ENCODE peak calls at places on chromosomes 16 and 17, in ten cellular contexts. F is colonic mucosa; I is pancreas; C is cardiac muscle cell; M is endodermal cell; H is adrenal gland; G is retinal pigment epithelial cell; A is CD4-positive, alpha-beta T cell; V is AG09319; X is Calu3. T is an unnamed sample.

GRCh38 chr16:22324787-22325597 is 27.8 kb downstream of the POLR3E start:
- DNase-seq in F (peak; percentile 13), I (no peak), C (no peak), M (peak; percentile 24), H (no peak), G (no peak), A (no peak), V (no peak), X (no peak), T (no peak)

GRCh38 chr17:58328195-58329034 is at the start of gene TSPOAP1:
- DNase-seq in F (no peak), I (no peak), C (no peak), M (peak; percentile 89), H (no peak), G (no peak), A (peak; percentile 58), V (no peak), X (no peak), T (no peak)

GRCh38 chr16:61575617-61576016 is 460.6 kb downstream of the CDH8 start:
- DNase-seq in F (no peak), I (no peak), C (no peak), M (no peak), H (no peak), G (no peak), A (no peak), V (no peak), X (no peak), T (no peak)

GRCh38 chr16:2388875-2389433 is 40.3 kb upstream of the CCNF start:
- DNase-seq in F (peak; percentile 17), I (peak; percentile 90), C (peak; percentile 14), M (no peak), H (no peak), G (no peak), A (no peak), V (no peak), X (peak; percentile 2), T (peak; percentile 84)

GRCh38 chr17:63714550-63715277 is 14.8 kb upstream of the LIMD2 start:
- DNase-seq in F (no peak), I (no peak), C (peak; percentile 29), M (no peak), H (peak; percentile 75), G (no peak), A (no peak), V (no peak), X (no peak), T (peak; percentile 31)

GRCh38 chr17:55641559-55642160 is 81.0 kb downstream of the TMEM100 start:
- DNase-seq in F (peak; percentile 61), I (peak; percentile 36), C (peak; percentile 85), M (peak; percentile 92), H (peak; percentile 66), G (peak; percentile 9), A (no peak), V (peak; percentile 54), X (peak; percentile 44), T (peak; percentile 42)

GRCh38 chr17:80252871-80253270 is 7.8 kb upstream of the RNF213 start:
- DNase-seq in F (peak; percentile 82), I (peak; percentile 81), C (peak; percentile 33), M (peak; percentile 91), H (peak; percentile 79), G (no peak), A (peak; percentile 86), V (no peak), X (peak; percentile 93), T (peak; percentile 6)

GRCh38 chr16:64952177-64952576 is 169.7 kb downstream of the CDH11 start:
- DNase-seq in F (no peak), I (no peak), C (peak; percentile 68), M (no peak), H (no peak), G (no peak), A (no peak), V (peak; percentile 68), X (no peak), T (peak; percentile 94)

GRCh38 chr17:73354423-73355284 is 42.9 kb upstream of the CDC42EP4 start:
- DNase-seq in F (no peak), I (no peak), C (no peak), M (peak; percentile 57), H (no peak), G (no peak), A (no peak), V (no peak), X (no peak), T (no peak)

GRCh38 chr16:56353054-56353921 is 72.1 kb downstream of the AMFR start:
- DNase-seq in F (no peak), I (no peak), C (no peak), M (peak; percentile 31), H (peak; percentile 3), G (no peak), A (no peak), V (no peak), X (no peak), T (no peak)

DNA sequence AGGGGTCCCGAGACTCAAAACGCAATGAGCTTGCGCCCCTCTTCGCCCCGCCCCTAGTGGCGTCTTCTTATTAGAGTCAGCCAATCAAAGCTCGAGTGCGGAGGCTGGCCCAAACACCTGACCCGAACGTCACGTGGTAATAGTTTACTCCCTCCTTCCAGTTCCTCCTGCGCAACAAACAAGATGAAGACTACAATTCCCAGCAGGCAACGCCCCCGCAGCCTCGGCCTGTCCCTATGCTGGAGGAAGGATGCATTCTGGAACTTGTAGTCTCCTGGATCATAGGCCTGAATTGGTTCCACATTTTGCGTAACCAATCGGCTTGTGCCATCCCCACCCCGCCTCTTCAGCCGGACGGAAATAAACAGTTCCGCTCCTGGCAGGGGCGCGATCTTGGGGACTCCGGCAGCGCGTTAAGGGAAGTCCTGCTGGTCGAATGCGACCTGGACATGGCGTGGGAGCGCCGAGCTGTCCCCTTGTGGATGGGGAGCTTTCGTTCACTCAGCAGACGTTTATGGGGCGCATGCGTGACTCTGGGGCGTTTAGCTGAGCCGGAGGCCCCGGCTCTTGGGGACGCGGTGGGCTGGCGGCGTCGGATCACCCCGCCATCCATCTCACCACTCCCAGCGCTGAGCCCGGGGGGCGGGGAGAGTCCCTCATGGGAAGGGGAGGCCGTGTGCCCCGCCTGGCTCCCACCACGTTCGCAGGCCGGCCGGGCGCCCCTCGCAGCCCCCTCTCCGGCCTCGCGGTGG is at the start of gene WBP2:
- DNase-seq in F (peak; percentile 98), I (peak; percentile 96), C (peak; percentile 100), M (peak; percentile 100), H (peak; percentile 99), G (peak; percentile 100), A (peak; percentile 94), V (peak; percentile 99), X (peak; percentile 95), T (peak; percentile 100)
- TF ChIP-seq CTCF in F (no peak), I (no peak), C (peak; percentile 53), M (peak; percentile 69), H (peak; percentile 42), G (no peak), A (peak; percentile 53), V (peak; percentile 14), X (no peak), T (peak; percentile 37)

DNA sequence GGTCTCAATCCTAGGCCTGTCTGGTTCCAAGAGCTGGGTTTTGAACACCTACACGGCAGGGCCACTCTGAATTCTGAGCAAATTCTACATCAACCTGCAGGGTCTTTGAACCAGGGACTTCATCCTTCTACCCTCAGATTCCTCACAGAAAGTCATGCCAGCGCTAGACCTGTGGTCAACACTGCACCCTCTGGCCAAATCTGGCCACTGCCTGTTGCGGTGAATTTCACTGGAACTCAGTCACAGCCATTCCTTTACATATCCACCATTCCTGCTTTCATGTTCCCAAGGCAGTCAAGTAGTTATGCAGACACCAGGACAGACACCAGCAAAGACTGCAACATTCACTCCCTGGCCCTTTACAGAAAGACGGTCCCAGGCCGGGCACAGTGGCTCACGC is 144.6 kb downstream of the C16orf95 start:
- DNase-seq in F (no peak), I (no peak), C (peak; percentile 12), M (peak; percentile 78), H (no peak), G (no peak), A (no peak), V (no peak), X (no peak), T (no peak)
- TF ChIP-seq CTCF in F (no peak), I (no peak), C (peak; percentile 15), M (peak; percentile 76), H (peak; percentile 6), G (peak; percentile 28), A (no peak), V (no peak), X (no peak), T (peak; percentile 24)

GRCh38 chr17:39835038-39835786 is 28.9 kb downstream of the IKZF3 start:
- DNase-seq in F (no peak), I (no peak), C (no peak), M (peak; percentile 80), H (no peak), G (no peak), A (no peak), V (no peak), X (peak; percentile 79), T (no peak)
- TF ChIP-seq CTCF in F (no peak), I (no peak), C (no peak), M (peak; percentile 70), H (no peak), G (no peak), A (no peak), V (no peak), X (no peak), T (no peak)

DNA sequence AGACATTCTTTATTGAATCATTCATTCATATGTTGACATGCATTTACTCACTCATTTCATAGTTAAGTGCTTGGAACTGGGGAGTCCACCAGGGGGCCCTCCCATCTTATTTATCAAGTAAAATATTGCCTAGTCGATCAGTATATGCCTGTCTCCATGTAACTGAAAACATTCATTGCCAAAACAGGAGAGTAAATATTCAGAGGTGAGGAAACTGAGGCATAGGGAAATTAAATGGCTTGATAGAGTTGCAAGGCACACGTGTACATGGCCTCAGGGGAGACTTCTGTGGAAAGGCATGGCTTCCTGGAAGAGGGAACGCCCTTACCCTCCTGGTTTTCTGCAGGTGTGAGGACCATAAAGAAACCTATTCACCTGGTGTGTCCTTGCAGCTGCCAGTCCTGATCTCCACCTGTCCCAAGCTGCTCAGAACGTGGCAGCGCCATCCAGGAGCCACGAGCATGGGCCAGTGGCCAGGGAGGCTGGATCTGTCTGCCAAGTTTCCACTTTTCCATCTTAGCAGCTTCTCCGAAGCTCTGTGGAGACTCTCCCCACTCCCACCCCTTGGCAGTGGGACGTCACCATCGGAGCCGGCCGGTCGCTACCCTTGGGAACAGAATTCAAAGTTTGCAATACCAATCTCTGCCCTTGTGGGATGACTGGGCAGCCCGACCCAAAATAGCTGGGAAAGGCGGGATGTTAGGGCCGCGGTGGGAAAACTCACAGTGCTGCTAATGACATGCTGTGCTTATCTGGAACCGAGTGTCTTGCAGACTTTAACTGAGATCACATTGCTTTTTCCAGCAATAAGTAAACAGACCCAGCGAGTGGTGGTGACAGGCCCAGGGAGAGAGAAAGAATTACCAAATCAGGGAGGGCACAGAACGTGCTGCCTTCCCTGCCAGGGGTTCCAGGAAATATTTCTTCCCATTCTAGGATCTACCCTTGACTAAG is 4.1 kb upstream of the C1QTNF1 start:
- DNase-seq in F (peak; percentile 82), I (no peak), C (peak; percentile 90), M (peak; percentile 77), H (peak; percentile 85), G (no peak), A (peak; percentile 35), V (peak; percentile 65), X (peak; percentile 65), T (peak; percentile 59)
- TF ChIP-seq CTCF in F (peak; percentile 65), I (peak; percentile 26), C (peak; percentile 77), M (peak; percentile 77), H (peak; percentile 73), G (peak; percentile 78), A (peak; percentile 67), V (peak; percentile 69), X (peak; percentile 60), T (peak; percentile 70)